ENCODE peak calls at places on chromosomes 16 and 17, in ten cellular contexts. One of them, this sample, is unnamed.

GRCh38 chr17:18226284-18226945 is 980 bp downstream of the LLGL1 start:
- DNase-seq in IMR-90: peak
- DNase-seq in fibroblast of lung: peak
- DNase-seq in AG04450: no peak
- DNase-seq in CD8-positive, alpha-beta memory T cell: no peak
- DNase-seq in dorsolateral prefrontal cortex: no peak
- DNase-seq in upper lobe of right lung: no peak
- DNase-seq in body of pancreas: no peak
- DNase-seq in CD8-positive, alpha-beta T cell: no peak
- DNase-seq in adrenal gland: no peak
- DNase-seq in this sample: no peak

GRCh38 chr16:14634389-14634725 is 1.6 kb downstream of the BFAR start:
- DNase-seq in dorsolateral prefrontal cortex: no peak
- DNase-seq in body of pancreas: no peak
- DNase-seq in AG04450: no peak
- DNase-seq in CD8-positive, alpha-beta memory T cell: no peak
- DNase-seq in IMR-90: no peak
- DNase-seq in CD8-positive, alpha-beta T cell: no peak
- DNase-seq in upper lobe of right lung: no peak
- DNase-seq in adrenal gland: no peak
- DNase-seq in fibroblast of lung: no peak
- DNase-seq in this sample: no peak

GRCh38 chr16:89422905-89423630 is 67.3 kb downstream of the ANKRD11 start:
- DNase-seq in dorsolateral prefrontal cortex: no peak
- DNase-seq in CD8-positive, alpha-beta memory T cell: peak
- DNase-seq in upper lobe of right lung: no peak
- DNase-seq in AG04450: no peak
- DNase-seq in CD8-positive, alpha-beta T cell: no peak
- DNase-seq in IMR-90: peak
- DNase-seq in body of pancreas: no peak
- DNase-seq in fibroblast of lung: peak
- DNase-seq in adrenal gland: peak
- DNase-seq in this sample: no peak

GRCh38 chr16:29012913-29013641 is 28.2 kb downstream of the LAT start:
- DNase-seq in IMR-90: peak
- DNase-seq in fibroblast of lung: no peak
- DNase-seq in upper lobe of right lung: no peak
- DNase-seq in CD8-positive, alpha-beta T cell: peak
- DNase-seq in adrenal gland: no peak
- DNase-seq in AG04450: no peak
- DNase-seq in dorsolateral prefrontal cortex: no peak
- DNase-seq in CD8-positive, alpha-beta memory T cell: peak
- DNase-seq in body of pancreas: no peak
- DNase-seq in this sample: no peak

GRCh38 chr17:28101919-28102318 is 59.4 kb downstream of the NLK start:
- DNase-seq in CD8-positive, alpha-beta T cell: no peak
- DNase-seq in upper lobe of right lung: no peak
- DNase-seq in body of pancreas: no peak
- DNase-seq in fibroblast of lung: no peak
- DNase-seq in dorsolateral prefrontal cortex: no peak
- DNase-seq in AG04450: no peak
- DNase-seq in CD8-positive, alpha-beta memory T cell: no peak
- DNase-seq in adrenal gland: no peak
- DNase-seq in IMR-90: no peak
- DNase-seq in this sample: no peak

GRCh38 chr17:43449470-43450202 is 34.1 kb upstream of the DHX8 start:
- DNase-seq in upper lobe of right lung: no peak
- DNase-seq in AG04450: no peak
- DNase-seq in adrenal gland: no peak
- DNase-seq in body of pancreas: peak
- DNase-seq in dorsolateral prefrontal cortex: no peak
- DNase-seq in fibroblast of lung: no peak
- DNase-seq in CD8-positive, alpha-beta T cell: no peak
- DNase-seq in CD8-positive, alpha-beta memory T cell: no peak
- DNase-seq in IMR-90: no peak
- DNase-seq in this sample: no peak

GRCh38 chr17:35847633-35848373 is 20.9 kb downstream of the HEATR9 start:
- DNase-seq in dorsolateral prefrontal cortex: no peak
- DNase-seq in CD8-positive, alpha-beta memory T cell: no peak
- DNase-seq in body of pancreas: no peak
- DNase-seq in fibroblast of lung: no peak
- DNase-seq in adrenal gland: no peak
- DNase-seq in CD8-positive, alpha-beta T cell: no peak
- DNase-seq in AG04450: no peak
- DNase-seq in upper lobe of right lung: no peak
- DNase-seq in IMR-90: no peak
- DNase-seq in this sample: no peak

GRCh38 chr16:23286131-23286532 is 16.0 kb upstream of the SCNN1B start:
- DNase-seq in body of pancreas: no peak
- DNase-seq in CD8-positive, alpha-beta memory T cell: no peak
- DNase-seq in fibroblast of lung: peak
- DNase-seq in IMR-90: peak
- DNase-seq in AG04450: no peak
- DNase-seq in CD8-positive, alpha-beta T cell: no peak
- DNase-seq in upper lobe of right lung: no peak
- DNase-seq in dorsolateral prefrontal cortex: no peak
- DNase-seq in adrenal gland: no peak
- DNase-seq in this sample: no peak

GRCh38 chr16:68936729-68937631 is 93.6 kb downstream of the TANGO6 start:
- DNase-seq in upper lobe of right lung: no peak
- DNase-seq in CD8-positive, alpha-beta memory T cell: no peak
- DNase-seq in dorsolateral prefrontal cortex: no peak
- DNase-seq in AG04450: no peak
- DNase-seq in CD8-positive, alpha-beta T cell: no peak
- DNase-seq in IMR-90: peak
- DNase-seq in fibroblast of lung: peak
- DNase-seq in adrenal gland: no peak
- DNase-seq in body of pancreas: no peak
- DNase-seq in this sample: no peak

GRCh38 chr17:27597783-27598320 is 33.1 kb upstream of the LGALS9 start:
- DNase-seq in upper lobe of right lung: no peak
- DNase-seq in adrenal gland: no peak
- DNase-seq in CD8-positive, alpha-beta memory T cell: no peak
- DNase-seq in IMR-90: no peak
- DNase-seq in AG04450: no peak
- DNase-seq in body of pancreas: no peak
- DNase-seq in fibroblast of lung: no peak
- DNase-seq in CD8-positive, alpha-beta T cell: no peak
- DNase-seq in dorsolateral prefrontal cortex: no peak
- DNase-seq in this sample: no peak

GRCh38 chr17:3980381-3980975 is 16.2 kb upstream of the ATP2A3 start:
- DNase-seq in fibroblast of lung: no peak
- DNase-seq in AG04450: no peak
- DNase-seq in IMR-90: no peak
- DNase-seq in body of pancreas: no peak
- DNase-seq in dorsolateral prefrontal cortex: no peak
- DNase-seq in CD8-positive, alpha-beta memory T cell: no peak
- DNase-seq in adrenal gland: no peak
- DNase-seq in upper lobe of right lung: no peak
- DNase-seq in CD8-positive, alpha-beta T cell: no peak
- DNase-seq in this sample: no peak

GRCh38 chr17:27807567-27808470 is 7.5 kb upstream of the NOS2 start:
- DNase-seq in dorsolateral prefrontal cortex: no peak
- DNase-seq in CD8-positive, alpha-beta memory T cell: peak
- DNase-seq in fibroblast of lung: no peak
- DNase-seq in body of pancreas: peak
- DNase-seq in CD8-positive, alpha-beta T cell: peak
- DNase-seq in IMR-90: no peak
- DNase-seq in upper lobe of right lung: no peak
- DNase-seq in adrenal gland: peak
- DNase-seq in AG04450: no peak
- DNase-seq in this sample: no peak

GRCh38 chr17:58789160-58789559 is 33.5 kb downstream of the PPM1E start:
- DNase-seq in dorsolateral prefrontal cortex: no peak
- DNase-seq in body of pancreas: no peak
- DNase-seq in IMR-90: no peak
- DNase-seq in adrenal gland: no peak
- DNase-seq in fibroblast of lung: no peak
- DNase-seq in CD8-positive, alpha-beta T cell: no peak
- DNase-seq in upper lobe of right lung: no peak
- DNase-seq in AG04450: no peak
- DNase-seq in CD8-positive, alpha-beta memory T cell: no peak
- DNase-seq in this sample: no peak

GRCh38 chr16:83953796-83954576 is 946 bp downstream of the OSGIN1 start:
- DNase-seq in CD8-positive, alpha-beta T cell: no peak
- DNase-seq in CD8-positive, alpha-beta memory T cell: peak
- DNase-seq in adrenal gland: no peak
- DNase-seq in dorsolateral prefrontal cortex: no peak
- DNase-seq in fibroblast of lung: peak
- DNase-seq in IMR-90: peak
- DNase-seq in AG04450: no peak
- DNase-seq in upper lobe of right lung: no peak
- DNase-seq in body of pancreas: peak
- DNase-seq in this sample: no peak

GRCh38 chr17:18184143-18185007 is 747 bp downstream of the ALKBH5 start:
- DNase-seq in dorsolateral prefrontal cortex: peak
- DNase-seq in CD8-positive, alpha-beta memory T cell: peak
- DNase-seq in upper lobe of right lung: peak
- DNase-seq in fibroblast of lung: peak
- DNase-seq in AG04450: no peak
- DNase-seq in CD8-positive, alpha-beta T cell: peak
- DNase-seq in IMR-90: peak
- DNase-seq in adrenal gland: peak
- DNase-seq in body of pancreas: peak
- DNase-seq in this sample: peak

GRCh38 chr17:19258371-19258770 is 21.2 kb downstream of the EPN2 start:
- DNase-seq in CD8-positive, alpha-beta T cell: no peak
- DNase-seq in upper lobe of right lung: no peak
- DNase-seq in fibroblast of lung: no peak
- DNase-seq in body of pancreas: no peak
- DNase-seq in adrenal gland: no peak
- DNase-seq in dorsolateral prefrontal cortex: no peak
- DNase-seq in IMR-90: no peak
- DNase-seq in CD8-positive, alpha-beta memory T cell: no peak
- DNase-seq in AG04450: no peak
- DNase-seq in this sample: no peak
- H3K27ac ChIP-seq in CD8-positive, alpha-beta T cell: no peak
- H3K27ac ChIP-seq in upper lobe of right lung: no peak
- H3K27ac ChIP-seq in fibroblast of lung: no peak
- H3K27ac ChIP-seq in body of pancreas: no peak
- H3K27ac ChIP-seq in adrenal gland: no peak
- H3K27ac ChIP-seq in dorsolateral prefrontal cortex: peak
- H3K27ac ChIP-seq in IMR-90: no peak
- H3K27ac ChIP-seq in CD8-positive, alpha-beta memory T cell: no peak
- H3K27ac ChIP-seq in AG04450: no peak
- H3K27ac ChIP-seq in this sample: peak

GRCh38 chr17:50924300-50924699 is 58.1 kb upstream of the TOB1 start:
- DNase-seq in dorsolateral prefrontal cortex: no peak
- DNase-seq in AG04450: no peak
- DNase-seq in IMR-90: no peak
- DNase-seq in body of pancreas: no peak
- DNase-seq in adrenal gland: no peak
- DNase-seq in fibroblast of lung: no peak
- DNase-seq in upper lobe of right lung: no peak
- DNase-seq in CD8-positive, alpha-beta memory T cell: no peak
- DNase-seq in CD8-positive, alpha-beta T cell: no peak
- DNase-seq in this sample: no peak

GRCh38 chr17:50920891-50921595 is 54.9 kb upstream of the TOB1 start:
- DNase-seq in dorsolateral prefrontal cortex: no peak
- DNase-seq in CD8-positive, alpha-beta T cell: no peak
- DNase-seq in AG04450: no peak
- DNase-seq in IMR-90: no peak
- DNase-seq in body of pancreas: no peak
- DNase-seq in adrenal gland: no peak
- DNase-seq in upper lobe of right lung: no peak
- DNase-seq in CD8-positive, alpha-beta memory T cell: no peak
- DNase-seq in fibroblast of lung: no peak
- DNase-seq in this sample: no peak

GRCh38 chr17:50923611-50924010 is 57.5 kb upstream of the TOB1 start:
- DNase-seq in IMR-90: no peak
- DNase-seq in CD8-positive, alpha-beta memory T cell: no peak
- DNase-seq in dorsolateral prefrontal cortex: no peak
- DNase-seq in AG04450: no peak
- DNase-seq in adrenal gland: no peak
- DNase-seq in fibroblast of lung: no peak
- DNase-seq in CD8-positive, alpha-beta T cell: no peak
- DNase-seq in body of pancreas: no peak
- DNase-seq in upper lobe of right lung: no peak
- DNase-seq in this sample: no peak

GRCh38 chr17:50922107-50922506 is 56.0 kb upstream of the TOB1 start:
- DNase-seq in CD8-positive, alpha-beta memory T cell: no peak
- DNase-seq in upper lobe of right lung: no peak
- DNase-seq in IMR-90: peak
- DNase-seq in fibroblast of lung: no peak
- DNase-seq in adrenal gland: no peak
- DNase-seq in dorsolateral prefrontal cortex: no peak
- DNase-seq in body of pancreas: no peak
- DNase-seq in CD8-positive, alpha-beta T cell: no peak
- DNase-seq in AG04450: no peak
- DNase-seq in this sample: no peak

GRCh38 chr17:50922739-50923405 is 56.7 kb upstream of the TOB1 start:
- DNase-seq in CD8-positive, alpha-beta T cell: no peak
- DNase-seq in adrenal gland: no peak
- DNase-seq in upper lobe of right lung: no peak
- DNase-seq in IMR-90: no peak
- DNase-seq in AG04450: no peak
- DNase-seq in body of pancreas: no peak
- DNase-seq in dorsolateral prefrontal cortex: no peak
- DNase-seq in CD8-positive, alpha-beta memory T cell: no peak
- DNase-seq in fibroblast of lung: no peak
- DNase-seq in this sample: no peak
- H3K27ac ChIP-seq in CD8-positive, alpha-beta T cell: no peak
- H3K27ac ChIP-seq in adrenal gland: no peak
- H3K27ac ChIP-seq in upper lobe of right lung: no peak
- H3K27ac ChIP-seq in IMR-90: no peak
- H3K27ac ChIP-seq in AG04450: no peak
- H3K27ac ChIP-seq in body of pancreas: no peak
- H3K27ac ChIP-seq in dorsolateral prefrontal cortex: no peak
- H3K27ac ChIP-seq in CD8-positive, alpha-beta memory T cell: no peak
- H3K27ac ChIP-seq in fibroblast of lung: no peak
- H3K27ac ChIP-seq in this sample: no peak

GRCh38 chr16:56998352-56998751 is 9.0 kb downstream of the NLRC5 start:
- DNase-seq in IMR-90: no peak
- DNase-seq in adrenal gland: no peak
- DNase-seq in body of pancreas: no peak
- DNase-seq in CD8-positive, alpha-beta T cell: no peak
- DNase-seq in upper lobe of right lung: no peak
- DNase-seq in CD8-positive, alpha-beta memory T cell: no peak
- DNase-seq in AG04450: no peak
- DNase-seq in dorsolateral prefrontal cortex: no peak
- DNase-seq in fibroblast of lung: no peak
- DNase-seq in this sample: no peak
- H3K27ac ChIP-seq in IMR-90: no peak
- H3K27ac ChIP-seq in adrenal gland: no peak
- H3K27ac ChIP-seq in body of pancreas: no peak
- H3K27ac ChIP-seq in CD8-positive, alpha-beta T cell: peak
- H3K27ac ChIP-seq in upper lobe of right lung: no peak
- H3K27ac ChIP-seq in CD8-positive, alpha-beta memory T cell: no peak
- H3K27ac ChIP-seq in AG04450: no peak
- H3K27ac ChIP-seq in dorsolateral prefrontal cortex: no peak
- H3K27ac ChIP-seq in fibroblast of lung: no peak
- H3K27ac ChIP-seq in this sample: no peak

DNA sequence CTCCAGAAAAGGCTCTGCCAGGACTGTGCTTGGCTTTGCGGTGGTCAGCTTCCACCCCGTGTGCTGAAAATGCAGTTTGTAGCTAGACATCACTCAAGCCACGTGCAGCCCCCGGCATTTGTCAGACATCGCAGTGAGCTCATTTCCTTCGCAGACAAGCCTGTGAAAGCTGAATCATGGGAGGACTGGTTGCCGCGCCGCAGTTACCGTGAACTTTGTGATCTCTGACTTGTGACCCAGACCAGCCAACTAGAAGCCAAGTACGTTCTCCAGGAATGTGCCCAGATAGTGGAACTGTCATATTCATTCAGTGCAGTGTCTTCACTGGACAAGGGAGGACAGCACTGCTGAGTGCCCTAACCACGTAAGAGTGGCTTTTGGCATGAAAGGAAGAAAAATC is 58.1 kb downstream of the NDE1 start:
- DNase-seq in fibroblast of lung: peak
- DNase-seq in upper lobe of right lung: no peak
- DNase-seq in CD8-positive, alpha-beta T cell: no peak
- DNase-seq in dorsolateral prefrontal cortex: no peak
- DNase-seq in AG04450: peak
- DNase-seq in adrenal gland: peak
- DNase-seq in CD8-positive, alpha-beta memory T cell: no peak
- DNase-seq in IMR-90: peak
- DNase-seq in body of pancreas: no peak
- DNase-seq in this sample: no peak
- H3K27ac ChIP-seq in fibroblast of lung: peak
- H3K27ac ChIP-seq in upper lobe of right lung: no peak
- H3K27ac ChIP-seq in CD8-positive, alpha-beta T cell: no peak
- H3K27ac ChIP-seq in dorsolateral prefrontal cortex: no peak
- H3K27ac ChIP-seq in AG04450: no peak
- H3K27ac ChIP-seq in adrenal gland: no peak
- H3K27ac ChIP-seq in CD8-positive, alpha-beta memory T cell: no peak
- H3K27ac ChIP-seq in IMR-90: no peak
- H3K27ac ChIP-seq in body of pancreas: no peak
- H3K27ac ChIP-seq in this sample: no peak

This sample was measured in caudate nucleus.